ENCODE peak calls at places on chromosomes 1 and 21, in seven cellular contexts. H, W, P, J, R, Z and X are unnamed samples.

GRCh38 chr1:55735110-55735509 is 519.9 kb upstream of the USP24 start:
- DNase-seq in H (no peak), W (no peak), P (no peak), J (no peak), R (no peak), Z (no peak), X (no peak)

GRCh38 chr1:93331412-93331811 is 14.3 kb upstream of the DR1 start:
- DNase-seq in H (no peak), W (no peak), P (no peak), J (no peak), R (no peak), Z (no peak), X (no peak)

GRCh38 chr1:30034627-30035521 is 688.5 kb downstream of the MATN1 start:
- DNase-seq in H (no peak), W (no peak), P (no peak), J (no peak), R (no peak), Z (peak), X (no peak)

GRCh38 chr1:56056438-56057312 is 522.7 kb downstream of the PLPP3 start:
- DNase-seq in H (no peak), W (no peak), P (no peak), J (no peak), R (no peak), Z (no peak), X (no peak)

GRCh38 chr1:56355422-56355821 is 223.9 kb downstream of the PLPP3 start:
- DNase-seq in H (no peak), W (no peak), P (no peak), J (no peak), R (no peak), Z (no peak), X (no peak)

GRCh38 chr1:59414406-59415133 is 117.7 kb downstream of the FGGY start:
- DNase-seq in H (peak), W (no peak), P (no peak), J (no peak), R (no peak), Z (peak), X (no peak)

GRCh38 chr1:178940022-178940765 is 69.3 kb upstream of the ANGPTL1 start:
- DNase-seq in H (peak), W (no peak), P (peak), J (no peak), R (no peak), Z (no peak), X (no peak)

GRCh38 chr1:40383095-40383487 is 9.6 kb downstream of the SMAP2 start:
- DNase-seq in H (no peak), W (no peak), P (no peak), J (peak), R (no peak), Z (peak), X (no peak)

GRCh38 chr1:223189903-223190724 is 47.1 kb upstream of the TLR5 start:
- DNase-seq in H (no peak), W (peak), P (no peak), J (no peak), R (no peak), Z (no peak), X (no peak)

GRCh38 chr1:29236743-29236992 is 346 bp downstream of the PTPRU start:
- DNase-seq in H (no peak), W (peak), P (no peak), J (no peak), R (no peak), Z (peak), X (no peak)

GRCh38 chr1:25820247-25821111 is 725 bp downstream of the MTFR1L start:
- DNase-seq in H (peak), W (peak), P (no peak), J (no peak), R (peak), Z (peak), X (peak)

GRCh38 chr1:76330993-76331603 is 256.6 kb downstream of the ST6GALNAC3 start:
- DNase-seq in H (no peak), W (peak), P (no peak), J (peak), R (no peak), Z (peak), X (no peak)

GRCh38 chr1:223243441-223244050 is 100.5 kb upstream of the TLR5 start:
- DNase-seq in H (no peak), W (no peak), P (no peak), J (no peak), R (no peak), Z (no peak), X (no peak)

GRCh38 chr1:151539321-151540020 is 638 bp upstream of the TUFT1 start:
- DNase-seq in H (peak), W (peak), P (peak), J (peak), R (peak), Z (peak), X (peak)

GRCh38 chr1:47621483-47621882 is 183.6 kb downstream of the FOXD2 start:
- DNase-seq in H (no peak), W (no peak), P (peak), J (no peak), R (no peak), Z (no peak), X (no peak)

GRCh38 chr1:221858758-221859157 is 116.9 kb upstream of the DUSP10 start:
- DNase-seq in H (no peak), W (no peak), P (peak), J (peak), R (no peak), Z (no peak), X (no peak)

GRCh38 chr21:32687946-32688345 is 39.9 kb downstream of the SYNJ1 start:
- DNase-seq in H (no peak), W (no peak), P (no peak), J (no peak), R (no peak), Z (no peak), X (no peak)

GRCh38 chr1:1881727-1882126 is 9.2 kb downstream of the GNB1 start:
- DNase-seq in H (no peak), W (no peak), P (no peak), J (no peak), R (no peak), Z (no peak), X (no peak)

GRCh38 chr1:46030876-46031660 is 101.4 kb downstream of the PIK3R3 start:
- DNase-seq in H (no peak), W (no peak), P (no peak), J (no peak), R (no peak), Z (no peak), X (no peak)

GRCh38 chr1:99558539-99558938 is 87.4 kb upstream of the PALMD start:
- DNase-seq in H (no peak), W (no peak), P (no peak), J (no peak), R (no peak), Z (no peak), X (no peak)

GRCh38 chr1:203401151-203401550 is 50.2 kb upstream of the FMOD start:
- DNase-seq in H (no peak), W (no peak), P (no peak), J (no peak), R (no peak), Z (no peak), X (no peak)

GRCh38 chr21:35716886-35717285 is 343.4 kb downstream of the SETD4 start:
- DNase-seq in H (no peak), W (no peak), P (no peak), J (no peak), R (no peak), Z (no peak), X (no peak)

GRCh38 chr1:209751627-209752231 is 4.1 kb upstream of the TRAF3IP3 start:
- DNase-seq in H (no peak), W (peak), P (no peak), J (no peak), R (no peak), Z (no peak), X (no peak)

GRCh38 chr1:36224537-36225297 is 474 bp downstream of the THRAP3 start:
- DNase-seq in H (no peak), W (no peak), P (peak), J (peak), R (peak), Z (peak), X (peak)

GRCh38 chr1:228735871-228736586 is 750 bp downstream of the RHOU start:
- DNase-seq in H (peak), W (no peak), P (no peak), J (no peak), R (peak), Z (peak), X (peak)

GRCh38 chr1:228739826-228740225 is 4.5 kb downstream of the RHOU start:
- DNase-seq in H (no peak), W (no peak), P (no peak), J (no peak), R (no peak), Z (no peak), X (no peak)

GRCh38 chr1:228737613-228738012 is 2.3 kb downstream of the RHOU start:
- DNase-seq in H (no peak), W (no peak), P (no peak), J (no peak), R (no peak), Z (no peak), X (peak)

GRCh38 chr1:228734881-228735801 is at the start of gene RHOU:
- DNase-seq in H (peak), W (peak), P (peak), J (no peak), R (peak), Z (peak), X (peak)

DNA sequence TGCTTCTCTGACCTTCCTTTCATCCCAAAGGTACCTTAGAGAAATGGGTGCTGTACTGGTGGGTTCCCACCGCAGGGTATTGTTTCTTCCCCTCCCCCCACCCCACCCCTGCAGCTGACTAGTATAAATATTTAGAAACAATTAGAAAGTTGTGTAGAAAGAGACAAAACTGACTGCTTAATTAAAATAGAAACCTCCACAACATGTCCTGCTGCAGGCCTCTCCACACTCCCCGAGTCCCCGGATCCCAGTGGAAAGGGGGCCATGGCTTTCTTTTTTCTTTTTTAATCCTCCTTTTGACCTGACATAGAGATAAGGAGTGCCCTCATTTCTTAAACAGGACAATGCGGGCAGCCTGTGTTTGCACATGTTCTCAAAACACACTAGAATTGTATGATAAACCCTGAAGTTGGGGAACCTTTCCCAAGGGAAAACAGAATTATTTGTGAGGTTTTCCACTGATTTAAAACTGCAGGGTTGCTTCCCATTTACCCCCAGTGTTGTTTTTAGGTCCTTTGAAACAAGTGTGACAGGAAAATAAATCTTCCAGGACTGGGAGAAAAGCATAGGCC is 1.7 kb downstream of the RHOU start:
- DNase-seq in H (no peak), W (no peak), P (no peak), J (no peak), R (no peak), Z (no peak), X (no peak)
- H3K4me3 ChIP-seq in H (peak), W (no peak), P (no peak), J (peak), R (peak), Z (peak), X (peak)

DNA sequence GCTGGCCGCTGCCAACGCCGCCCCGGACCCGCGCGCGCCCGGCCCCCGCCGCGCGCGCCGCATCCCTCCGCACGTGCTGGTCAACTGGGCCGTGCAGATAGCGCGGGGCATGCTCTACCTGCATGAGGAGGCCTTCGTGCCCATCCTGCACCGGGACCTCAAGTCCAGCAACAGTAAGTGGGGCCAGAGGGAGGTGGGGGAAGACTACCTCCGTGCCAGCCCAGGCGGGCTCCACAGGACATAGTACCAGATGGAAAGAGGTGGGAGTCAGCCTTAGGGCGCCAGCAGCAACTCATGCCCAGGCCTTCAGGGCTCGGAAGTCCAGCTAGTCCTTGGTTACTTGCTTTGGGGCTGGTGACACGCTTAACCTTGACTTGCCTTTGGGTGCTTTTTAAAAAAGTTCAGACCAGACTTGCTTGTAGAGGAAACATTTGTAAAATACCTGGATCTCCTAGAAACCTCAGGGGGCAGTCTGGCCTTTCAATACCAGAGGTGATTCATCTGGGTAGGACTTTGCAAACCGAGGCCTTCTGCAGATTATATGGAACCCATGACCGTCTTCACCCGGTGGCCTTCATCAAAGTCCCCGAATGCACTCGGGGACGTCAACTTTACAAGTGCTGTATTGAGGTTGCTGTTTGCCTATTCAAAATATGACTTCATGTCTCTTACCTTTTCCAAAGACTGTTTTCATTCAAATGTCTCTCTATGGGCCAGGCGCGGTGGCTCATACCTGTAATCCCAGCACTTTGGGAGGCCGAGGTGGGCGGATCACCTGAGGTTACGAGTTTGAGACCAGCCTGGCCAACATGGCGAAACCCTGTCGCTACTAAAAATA is 1.4 kb downstream of the MAP3K21 start:
- DNase-seq in H (no peak), W (peak), P (no peak), J (no peak), R (no peak), Z (no peak), X (no peak)
- H3K4me3 ChIP-seq in H (peak), W (peak), P (peak), J (peak), R (peak), Z (no peak), X (peak)

GRCh38 chr1:109391626-109392025 is 6.1 kb downstream of the SORT1 start:
- DNase-seq in H (no peak), W (peak), P (no peak), J (no peak), R (no peak), Z (no peak), X (no peak)

GRCh38 chr1:109391161-109391556 is 6.6 kb downstream of the SORT1 start:
- DNase-seq in H (no peak), W (no peak), P (no peak), J (no peak), R (no peak), Z (no peak), X (no peak)

GRCh38 chr1:109388208-109388711 is 9.5 kb downstream of the SORT1 start:
- DNase-seq in H (no peak), W (no peak), P (no peak), J (no peak), R (no peak), Z (no peak), X (no peak)

GRCh38 chr1:109388884-109389637 is 8.7 kb downstream of the SORT1 start:
- DNase-seq in H (no peak), W (no peak), P (no peak), J (no peak), R (no peak), Z (no peak), X (no peak)

DNA sequence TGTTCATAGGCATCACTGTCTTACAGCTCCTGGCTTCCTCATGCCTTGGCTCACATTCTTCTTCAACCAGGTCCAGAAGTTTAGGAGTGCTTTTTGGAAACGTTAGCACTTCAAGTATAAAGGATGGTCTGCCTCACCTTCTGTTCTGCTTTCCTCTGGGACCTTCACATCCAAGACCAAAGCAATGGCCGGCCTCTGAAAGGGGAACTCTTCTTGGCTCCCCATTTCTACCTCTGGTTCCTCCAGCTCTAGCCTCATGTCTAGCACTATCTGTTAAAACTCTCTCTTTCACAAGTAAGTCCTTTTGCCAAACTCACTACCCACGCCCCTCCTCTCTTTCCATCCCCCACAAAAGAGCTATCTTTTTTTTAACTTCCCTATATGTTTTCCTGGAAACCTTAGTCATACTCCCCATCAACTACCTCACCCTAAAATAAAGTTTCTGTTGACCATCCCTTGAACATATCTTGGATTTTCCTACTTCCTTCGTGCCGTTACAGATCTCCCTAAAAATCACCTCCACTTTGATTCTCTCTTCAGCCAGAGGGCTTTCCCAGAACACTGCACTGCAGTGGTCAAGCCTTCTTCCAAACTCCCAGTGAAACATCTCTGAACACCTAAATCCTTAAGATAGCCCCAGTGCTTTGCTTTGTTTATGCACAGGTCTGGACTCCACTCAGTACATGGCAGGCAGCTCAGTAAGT is 7.9 kb downstream of the SORT1 start:
- DNase-seq in H (no peak), W (no peak), P (no peak), J (no peak), R (no peak), Z (no peak), X (no peak)
- H3K4me3 ChIP-seq in H (no peak), W (no peak), P (no peak), J (no peak), R (no peak), Z (no peak), X (no peak)

DNA sequence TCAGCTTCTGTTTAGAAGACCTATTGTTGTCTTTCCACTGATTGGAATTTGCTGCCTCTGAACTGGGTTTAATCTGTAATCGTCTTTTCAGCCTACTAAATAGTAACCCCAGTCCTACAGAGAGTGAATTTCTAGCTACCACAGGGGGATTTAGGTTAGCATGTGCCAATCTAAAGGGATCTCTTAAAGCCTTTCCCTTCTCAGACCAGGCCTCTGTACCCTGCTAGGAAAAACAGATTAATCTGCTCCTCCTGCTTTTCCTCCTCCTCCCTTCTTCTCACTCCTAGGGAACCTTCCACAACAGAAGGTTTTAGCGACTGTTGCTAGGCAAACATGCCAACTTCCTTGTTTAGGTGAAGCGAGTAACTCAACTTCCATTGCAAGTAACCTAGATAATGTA is 1.3 kb upstream of the RC3H1 start:
- DNase-seq in H (no peak), W (no peak), P (peak), J (no peak), R (peak), Z (no peak), X (no peak)
- H3K4me3 ChIP-seq in H (no peak), W (no peak), P (no peak), J (peak), R (no peak), Z (no peak), X (no peak)

GRCh38 chr1:61609040-61609439 is 115.9 kb downstream of the TM2D1 start:
- DNase-seq in H (no peak), W (no peak), P (no peak), J (no peak), R (no peak), Z (no peak), X (no peak)

GRCh38 chr1:61607448-61607847 is 117.5 kb downstream of the TM2D1 start:
- DNase-seq in H (no peak), W (no peak), P (no peak), J (no peak), R (no peak), Z (peak), X (no peak)

GRCh38 chr1:61605607-61606321 is 119.2 kb downstream of the TM2D1 start:
- DNase-seq in H (no peak), W (no peak), P (no peak), J (no peak), R (no peak), Z (no peak), X (no peak)

GRCh38 chr1:61604684-61605083 is 120.3 kb downstream of the TM2D1 start:
- DNase-seq in H (no peak), W (no peak), P (no peak), J (no peak), R (no peak), Z (no peak), X (no peak)

GRCh38 chr1:61606448-61607312 is 118.3 kb downstream of the TM2D1 start:
- DNase-seq in H (peak), W (no peak), P (peak), J (no peak), R (peak), Z (no peak), X (peak)
- H3K4me3 ChIP-seq in H (no peak), W (no peak), P (no peak), J (no peak), R (no peak), Z (no peak), X (no peak)

GRCh38 chr1:184755226-184756065 is 788 bp upstream of the EDEM3 start:
- DNase-seq in H (no peak), W (no peak), P (no peak), J (peak), R (no peak), Z (no peak), X (no peak)
- H3K4me3 ChIP-seq in H (peak), W (peak), P (peak), J (peak), R (peak), Z (peak), X (peak)